ENCODE peak calls at places on chromosomes 3 and 15, in seven cellular contexts. O is AG04449; Y is WTC11; P is psoas muscle; N is neural progenitor cell; A is CD4-positive, alpha-beta T cell; J is GM06990. W is an unnamed sample.

GRCh38 chr15:66802087-66803001 is 100.3 kb downstream of the SMAD6 start:
- DNase-seq in Y (no peak), J (no peak), N (no peak), A (no peak), P (no peak), O (no peak), W (no peak)

GRCh38 chr3:99859855-99860254 is 42.2 kb downstream of the CMSS1 start:
- DNase-seq in N (no peak), P (no peak), A (no peak), J (no peak), Y (no peak), O (peak), W (no peak)

GRCh38 chr15:43969802-43970375 is 143.1 kb downstream of the WDR76 start:
- DNase-seq in O (no peak), J (no peak), A (no peak), P (no peak), N (no peak), Y (no peak), W (no peak)

GRCh38 chr3:78402720-78403119 is 1362.8 kb downstream of the ROBO2 start:
- DNase-seq in P (no peak), Y (no peak), J (no peak), N (no peak), O (no peak), A (no peak), W (no peak)

GRCh38 chr15:73504885-73505284 is 61.9 kb downstream of the REC114 start:
- DNase-seq in A (no peak), O (no peak), Y (no peak), J (no peak), N (no peak), P (no peak), W (no peak)

GRCh38 chr15:62765916-62766315 is 276.6 kb upstream of the TPM1 start:
- DNase-seq in Y (no peak), N (no peak), J (no peak), P (no peak), A (no peak), O (no peak), W (no peak)

GRCh38 chr3:71989165-71989564 is 204.2 kb upstream of the PROK2 start:
- DNase-seq in P (peak), N (no peak), J (no peak), Y (no peak), O (no peak), A (no peak), W (no peak)

GRCh38 chr3:197936819-197937384 is 13.1 kb upstream of the RPL35A start:
- DNase-seq in O (no peak), J (no peak), Y (no peak), P (no peak), N (peak), A (no peak), W (no peak)

GRCh38 chr3:124260206-124260915 is 268.4 kb upstream of the ROPN1 start:
- DNase-seq in N (no peak), J (no peak), P (peak), A (no peak), Y (no peak), O (peak), W (no peak)

GRCh38 chr3:123028233-123028828 is 768 bp upstream of the SEMA5B start:
- DNase-seq in A (no peak), O (peak), N (peak), P (peak), J (peak), Y (peak), W (no peak)

GRCh38 chr15:60993008-60993407 is 236.1 kb downstream of the RORA start:
- DNase-seq in Y (no peak), A (no peak), P (no peak), N (no peak), J (no peak), O (peak), W (no peak)

GRCh38 chr3:37492977-37493471 is 318.6 kb upstream of the LRRFIP2 start:
- DNase-seq in P (no peak), J (no peak), N (no peak), O (no peak), Y (no peak), A (no peak), W (no peak)

GRCh38 chr3:126081618-126082333 is 2.1 kb downstream of the SLC41A3 start:
- DNase-seq in O (no peak), Y (peak), N (no peak), P (peak), J (peak), A (no peak), W (no peak)

GRCh38 chr3:177451940-177452484 is 254.7 kb upstream of the TBL1XR1 start:
- DNase-seq in O (peak), N (no peak), A (no peak), P (no peak), J (no peak), Y (no peak), W (no peak)

GRCh38 chr15:101266034-101266433 is 11.3 kb downstream of the SELENOS start:
- DNase-seq in O (no peak), J (no peak), Y (no peak), A (no peak), P (peak), N (no peak), W (no peak)

GRCh38 chr3:2377281-2377680 is 278.6 kb downstream of the CNTN4 start:
- DNase-seq in O (no peak), P (no peak), J (peak), A (no peak), Y (no peak), N (no peak), W (no peak)

GRCh38 chr3:16168211-16168610 is 6.3 kb upstream of the GALNT15 start:
- DNase-seq in Y (no peak), P (no peak), O (no peak), J (no peak), A (no peak), N (no peak), W (no peak)

GRCh38 chr3:58628823-58629562 is 37.6 kb downstream of the FAM3D start:
- DNase-seq in A (no peak), J (no peak), N (no peak), Y (no peak), P (no peak), O (peak), W (no peak)

GRCh38 chr3:133040696-133041523 is 2.7 kb downstream of the TMEM108 start:
- DNase-seq in P (peak), O (peak), A (no peak), N (peak), J (peak), Y (peak), W (peak)

GRCh38 chr3:10594915-10595314 is 89.5 kb upstream of the ATP2B2 start:
- DNase-seq in J (no peak), N (peak), Y (peak), A (no peak), O (no peak), P (peak), W (peak)

GRCh38 chr3:147218976-147219375 is 187.4 kb downstream of the ZIC4 start:
- DNase-seq in J (no peak), O (no peak), N (peak), A (no peak), P (no peak), Y (no peak), W (no peak)

GRCh38 chr3:181896605-181897004 is 184.9 kb downstream of the SOX2 start:
- DNase-seq in J (no peak), P (no peak), O (no peak), Y (no peak), A (no peak), N (no peak), W (no peak)

GRCh38 chr3:187838016-187838535 is 92.8 kb upstream of the BCL6 start:
- DNase-seq in P (no peak), J (no peak), N (no peak), A (no peak), O (peak), Y (no peak), W (no peak)

GRCh38 chr3:73601031-73601430 is 23.7 kb downstream of the PDZRN3 start:
- DNase-seq in N (no peak), P (no peak), Y (no peak), J (no peak), O (no peak), A (no peak), W (no peak)

GRCh38 chr15:95024388-95024787 is 793.0 kb downstream of the MCTP2 start:
- DNase-seq in O (no peak), N (peak), Y (no peak), A (no peak), P (no peak), J (no peak), W (no peak)

GRCh38 chr3:52218953-52219650 is 6.3 kb downstream of the TLR9 start:
- DNase-seq in P (no peak), O (no peak), J (no peak), Y (no peak), N (peak), A (no peak), W (no peak)

GRCh38 chr3:6326760-6327159 is 534.2 kb upstream of the GRM7 start:
- DNase-seq in Y (no peak), O (no peak), P (no peak), N (no peak), J (no peak), A (no peak), W (no peak)

GRCh38 chr3:185199671-185200070 is 46.8 kb upstream of the C3orf70 start:
- DNase-seq in A (no peak), O (no peak), Y (no peak), N (no peak), J (no peak), P (no peak), W (no peak)

GRCh38 chr3:165210132-165210531 is 13.9 kb upstream of the SLITRK3 start:
- DNase-seq in A (no peak), N (no peak), O (no peak), P (no peak), J (no peak), Y (no peak), W (no peak)

GRCh38 chr3:50657407-50657806 is 17.3 kb upstream of the DOCK3 start:
- DNase-seq in P (no peak), Y (no peak), J (no peak), N (no peak), O (no peak), A (no peak), W (no peak)

GRCh38 chr15:55588070-55588817 is at the start of gene PYGO1:
- DNase-seq in P (peak), N (peak), O (no peak), A (peak), J (peak), Y (peak), W (peak)

GRCh38 chr15:19973718-19974117 is 567.9 kb downstream of the GOLGA6L6 start:
- DNase-seq in N (no peak), A (no peak), Y (no peak), O (no peak), J (no peak), P (no peak), W (no peak)

GRCh38 chr3:134030382-134030753 is 643 bp upstream of the SLCO2A1 start:
- DNase-seq in J (no peak), Y (no peak), A (no peak), P (no peak), N (peak), O (no peak), W (no peak)

GRCh38 chr3:143315766-143316165 is 196.2 kb downstream of the CHST2 start:
- DNase-seq in J (no peak), Y (no peak), O (no peak), P (no peak), N (no peak), A (no peak), W (no peak)

GRCh38 chr3:14680115-14680514 is 5.2 kb downstream of the C3orf20 start:
- DNase-seq in P (no peak), A (no peak), N (no peak), Y (no peak), J (no peak), O (no peak), W (no peak)

GRCh38 chr3:15345051-15345607 is 12.7 kb upstream of the SH3BP5 start:
- DNase-seq in A (no peak), P (no peak), J (peak), O (no peak), N (no peak), Y (no peak), W (no peak)

GRCh38 chr3:27213450-27213849 is 155.7 kb downstream of the NEK10 start:
- DNase-seq in N (no peak), Y (no peak), O (no peak), P (no peak), A (no peak), J (no peak), W (no peak)

GRCh38 chr3:27216295-27216694 is 152.9 kb downstream of the NEK10 start:
- DNase-seq in Y (no peak), J (no peak), O (no peak), A (no peak), P (no peak), N (no peak), W (no peak)

GRCh38 chr3:27219127-27219860 is 149.9 kb downstream of the NEK10 start:
- DNase-seq in O (no peak), A (no peak), N (no peak), J (no peak), P (no peak), Y (no peak), W (no peak)

GRCh38 chr3:27220166-27220565 is 149.0 kb downstream of the NEK10 start:
- DNase-seq in A (no peak), O (no peak), Y (no peak), N (no peak), P (no peak), J (no peak), W (no peak)

DNA sequence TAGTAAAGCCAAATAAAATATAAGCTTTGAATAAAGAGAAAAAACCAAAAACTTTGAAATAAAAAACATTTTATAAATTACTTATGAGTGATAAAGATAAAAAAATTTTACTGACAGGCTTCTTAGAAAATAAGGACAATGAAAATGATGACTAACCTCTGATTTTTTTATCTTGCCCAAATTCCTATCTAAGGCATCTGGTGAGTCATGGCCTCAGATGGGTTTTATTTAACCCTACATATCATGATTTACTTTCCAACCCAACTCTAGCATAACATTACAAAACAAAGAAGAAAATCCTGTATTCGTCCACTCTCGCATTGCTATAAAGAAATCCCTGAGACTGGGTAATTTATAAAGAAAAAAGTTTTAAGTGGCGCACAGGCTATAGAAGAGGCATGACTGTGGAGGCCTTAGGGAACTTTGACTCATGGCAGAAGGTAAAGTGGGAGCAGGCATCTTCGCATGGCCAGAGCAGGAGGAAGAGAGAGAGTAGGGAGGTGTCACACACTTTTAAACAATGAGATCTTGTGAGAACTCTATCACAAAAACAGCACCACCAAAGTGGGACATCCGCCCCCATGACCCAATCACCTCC is 152.1 kb downstream of the NEK10 start:
- DNase-seq in P (no peak), O (peak), J (no peak), Y (no peak), A (no peak), N (no peak), W (no peak)
- TF ChIP-seq CTCF in P (no peak), O (no peak), J (no peak), Y (no peak), A (no peak), N (no peak), W (no peak)

DNA sequence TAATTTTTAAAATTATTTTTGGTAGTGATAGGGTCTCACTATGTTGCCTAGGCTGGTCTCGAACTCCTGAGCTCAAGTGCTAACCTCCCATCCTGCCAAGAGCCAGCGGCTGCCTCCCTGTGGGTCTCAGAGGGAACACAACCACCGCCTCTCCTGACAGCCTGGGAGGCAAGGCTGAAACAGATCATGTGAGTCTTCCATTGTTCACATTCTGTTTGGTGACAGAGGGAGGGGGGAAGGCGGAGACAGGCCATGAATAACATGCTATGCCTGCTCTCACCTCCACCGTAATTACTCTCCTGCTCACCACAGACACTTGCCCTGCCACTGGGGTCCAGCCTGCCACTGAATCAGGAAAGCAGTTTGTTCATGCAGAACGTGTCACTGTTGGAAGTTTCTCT is 78.3 kb upstream of the RASGRF1 start:
- DNase-seq in O (no peak), Y (peak), J (no peak), P (no peak), A (no peak), N (peak), W (peak)
- TF ChIP-seq CTCF in O (no peak), Y (no peak), J (no peak), P (no peak), A (no peak), N (peak), W (no peak)

GRCh38 chr3:120357807-120358206 is 8.7 kb upstream of the LRRC58 start:
- DNase-seq in P (no peak), O (no peak), J (no peak), A (no peak), N (no peak), Y (no peak), W (no peak)
- TF ChIP-seq CTCF in P (no peak), O (no peak), J (peak), A (peak), N (no peak), Y (no peak), W (no peak)

DNA sequence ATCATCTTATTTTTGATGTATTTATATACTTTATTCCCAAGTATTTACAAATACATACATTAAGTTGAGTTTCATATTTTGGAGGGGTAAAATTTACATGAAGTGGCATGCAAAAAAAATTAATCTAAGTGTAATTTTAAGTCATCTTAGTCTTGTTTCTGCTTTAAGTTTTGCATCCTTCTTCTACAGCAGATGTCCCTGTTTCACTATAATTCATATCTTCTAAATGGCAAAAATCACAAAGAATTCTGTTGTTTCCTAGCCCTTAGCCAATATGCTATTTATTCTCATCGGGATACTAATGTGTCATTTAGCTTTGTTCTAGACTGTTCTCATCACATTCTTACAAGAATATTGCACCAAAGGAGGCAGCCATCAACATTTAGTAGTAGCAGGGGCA is 831.9 kb downstream of the GBE1 start:
- DNase-seq in N (no peak), P (no peak), J (no peak), A (no peak), Y (no peak), O (no peak), W (no peak)
- TF ChIP-seq CTCF in N (no peak), P (no peak), J (no peak), A (no peak), Y (no peak), O (no peak), W (no peak)

GRCh38 chr3:44914936-44915335 is 40.5 kb downstream of the TGM4 start:
- DNase-seq in N (peak), O (no peak), J (no peak), Y (peak), A (no peak), P (no peak), W (peak)
- TF ChIP-seq CTCF in N (peak), O (peak), J (peak), Y (peak), A (no peak), P (peak), W (no peak)

DNA sequence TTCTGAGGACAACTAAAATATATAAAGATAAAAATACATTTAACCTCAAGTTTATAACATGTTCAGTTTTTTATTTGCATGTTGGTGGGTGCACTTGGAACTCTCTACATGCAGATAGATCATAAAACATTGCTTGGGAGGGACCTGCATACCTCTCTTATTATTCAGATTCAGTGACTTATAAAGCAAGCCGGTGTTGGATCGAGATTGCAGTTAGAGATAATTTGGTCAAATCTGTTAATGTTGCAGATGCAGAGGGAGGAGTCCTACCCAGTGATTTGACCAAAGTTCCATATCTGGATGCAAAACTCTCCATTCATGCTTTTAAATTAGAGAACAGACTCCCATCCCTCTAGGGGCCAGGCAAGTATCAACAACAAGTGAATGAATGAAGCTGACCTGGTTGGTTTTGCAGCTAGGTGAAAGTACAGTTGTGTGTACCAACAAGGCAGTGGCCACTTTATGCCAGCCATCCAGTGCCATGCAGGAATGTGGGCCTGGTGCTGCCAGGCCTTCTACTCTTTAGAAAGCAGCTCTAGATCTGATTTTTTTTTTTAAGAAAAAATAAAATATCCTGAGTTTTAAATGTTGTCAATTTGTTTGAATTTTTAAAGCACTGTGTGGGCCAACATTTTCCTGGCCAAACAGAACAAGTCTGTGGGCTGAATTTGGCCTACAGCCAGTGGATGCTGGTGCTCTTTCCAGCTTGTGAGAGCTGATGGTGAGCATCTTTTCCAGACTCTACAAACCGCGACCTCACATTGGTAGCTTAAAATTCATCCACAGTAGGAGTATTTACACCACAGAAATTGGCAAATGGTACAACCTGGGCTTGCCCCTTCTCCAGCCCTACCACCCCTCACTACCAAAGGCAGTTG is 12.3 kb downstream of the CDIN1 start:
- DNase-seq in N (no peak), P (no peak), Y (no peak), A (no peak), J (no peak), O (no peak), W (no peak)
- TF ChIP-seq CTCF in N (no peak), P (no peak), Y (no peak), A (no peak), J (no peak), O (no peak), W (no peak)

DNA sequence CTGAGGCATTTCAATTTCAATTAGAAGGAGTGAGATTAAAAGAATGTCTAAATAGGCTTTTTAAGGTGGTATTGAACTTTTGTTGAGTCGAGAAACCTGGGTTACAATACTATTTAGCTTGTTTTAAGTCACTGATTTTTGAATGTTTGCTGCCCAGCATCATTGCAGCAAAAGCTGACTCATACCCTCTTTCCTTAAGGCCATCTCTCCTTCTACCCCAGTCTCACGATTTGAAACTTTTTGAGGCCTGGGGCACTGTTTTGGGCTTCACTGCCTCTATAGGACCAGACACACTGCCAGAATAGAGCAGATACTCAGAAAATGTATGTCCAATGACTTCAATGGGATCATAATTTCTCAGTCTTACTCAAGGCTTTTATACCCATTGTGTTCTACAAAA is 319.6 kb upstream of the TGFBR2 start:
- DNase-seq in N (no peak), P (no peak), O (no peak), A (no peak), Y (no peak), J (no peak), W (no peak)
- TF ChIP-seq CTCF in N (no peak), P (no peak), O (no peak), A (no peak), Y (no peak), J (no peak), W (no peak)

W was measured in endothelial cell.